ENCODE peak calls at places on chromosomes 16 and 17, in nine cellular contexts. D is AG04450; J is left lung; X is RCC 7860; K is NAMALWA; I is naive thymus-derived CD4-positive, alpha-beta T cell; M is HuH-7; N is lower lobe of right lung; U is KBM-7. B is an unnamed sample.

GRCh38 chr17:64107517-64108235 is 22.3 kb downstream of the ERN1 start:
- DNase-seq in D (no peak), J (no peak), X (no peak), K (no peak), I (no peak), M (no peak), N (no peak), U (no peak), B (no peak)

GRCh38 chr17:41010421-41010820 is 1.5 kb upstream of the KRTAP3-1 start:
- DNase-seq in D (no peak), J (no peak), X (no peak), K (no peak), I (no peak), M (no peak), N (no peak), U (no peak), B (no peak)

GRCh38 chr16:31135535-31136286 is at the start of gene PRSS8:
- DNase-seq in D (no peak), J (peak; percentile 94), X (no peak), K (no peak), I (no peak), M (no peak), N (peak; percentile 92), U (no peak), B (no peak)

GRCh38 chr17:68399638-68400403 is 57.5 kb downstream of the WIPI1 start:
- DNase-seq in D (no peak), J (no peak), X (no peak), K (peak; percentile 62), I (no peak), M (no peak), N (no peak), U (no peak), B (no peak)

GRCh38 chr16:18931756-18932155 is 5.5 kb upstream of the SMG1 start:
- DNase-seq in D (no peak), J (no peak), X (no peak), K (no peak), I (no peak), M (no peak), N (no peak), U (no peak), B (no peak)

GRCh38 chr17:32909787-32910369 is 18.1 kb upstream of the TMEM98 start:
- DNase-seq in D (peak; percentile 66), J (no peak), X (peak; percentile 40), K (peak; percentile 81), I (no peak), M (peak; percentile 63), N (no peak), U (peak; percentile 90), B (peak; percentile 38)

GRCh38 chr17:63439682-63440081 is 6.4 kb downstream of the CYB561 start:
- DNase-seq in D (no peak), J (no peak), X (no peak), K (no peak), I (peak; percentile 21), M (no peak), N (no peak), U (no peak), B (no peak)

GRCh38 chr16:78122774-78123315 is 23.4 kb downstream of the WWOX start:
- DNase-seq in D (peak; percentile 15), J (no peak), X (peak; percentile 57), K (peak; percentile 81), I (peak; percentile 55), M (no peak), N (no peak), U (peak; percentile 79), B (peak; percentile 67)

GRCh38 chr16:11249233-11250061 is 6.6 kb downstream of the SOCS1 start:
- DNase-seq in D (no peak), J (peak; percentile 80), X (no peak), K (no peak), I (no peak), M (no peak), N (no peak), U (no peak), B (no peak)

GRCh38 chr16:80717611-80718010 is 86.8 kb downstream of the CDYL2 start:
- DNase-seq in D (no peak), J (no peak), X (no peak), K (no peak), I (no peak), M (no peak), N (no peak), U (no peak), B (no peak)

GRCh38 chr16:72942021-72942420 is 105.9 kb downstream of the ZFHX3 start:
- DNase-seq in D (no peak), J (no peak), X (no peak), K (no peak), I (no peak), M (no peak), N (no peak), U (no peak), B (no peak)

GRCh38 chr16:17273142-17273561 is 197.6 kb downstream of the XYLT1 start:
- DNase-seq in D (peak; percentile 76), J (no peak), X (peak; percentile 22), K (no peak), I (no peak), M (no peak), N (no peak), U (no peak), B (peak; percentile 81)

GRCh38 chr17:32914181-32914580 is 13.8 kb upstream of the TMEM98 start:
- DNase-seq in D (no peak), J (no peak), X (no peak), K (no peak), I (no peak), M (no peak), N (no peak), U (no peak), B (no peak)

GRCh38 chr17:65811043-65811442 is 249.6 kb upstream of the AXIN2 start:
- DNase-seq in D (no peak), J (no peak), X (no peak), K (no peak), I (no peak), M (no peak), N (no peak), U (no peak), B (no peak)

GRCh38 chr16:77336637-77337036 is 98.2 kb downstream of the ADAMTS18 start:
- DNase-seq in D (no peak), J (no peak), X (no peak), K (no peak), I (no peak), M (no peak), N (no peak), U (no peak), B (no peak)

GRCh38 chr16:19062706-19063105 is 4.7 kb upstream of the COQ7 start:
- DNase-seq in D (no peak), J (no peak), X (no peak), K (no peak), I (no peak), M (no peak), N (no peak), U (no peak), B (no peak)

GRCh38 chr17:67818110-67819002 is 6.9 kb upstream of the BPTF start:
- DNase-seq in D (no peak), J (no peak), X (peak; percentile 16), K (peak; percentile 95), I (no peak), M (no peak), N (no peak), U (peak; percentile 40), B (no peak)

GRCh38 chr16:51937771-51938170 is 609.2 kb downstream of the TOX3 start:
- DNase-seq in D (no peak), J (no peak), X (no peak), K (no peak), I (no peak), M (no peak), N (no peak), U (no peak), B (no peak)

GRCh38 chr16:30368122-30368791 is 2.0 kb downstream of the TBC1D10B start:
- DNase-seq in D (no peak), J (no peak), X (peak; percentile 48), K (no peak), I (no peak), M (no peak), N (no peak), U (peak; percentile 68), B (no peak)

GRCh38 chr17:63140255-63140654 is 174.2 kb downstream of the TANC2 start:
- DNase-seq in D (no peak), J (no peak), X (no peak), K (peak; percentile 94), I (no peak), M (no peak), N (no peak), U (peak; percentile 72), B (no peak)

GRCh38 chr16:83963277-83964119 is 4.5 kb upstream of the NECAB2 start:
- DNase-seq in D (no peak), J (peak; percentile 50), X (no peak), K (no peak), I (no peak), M (no peak), N (peak; percentile 24), U (no peak), B (no peak)

GRCh38 chr17:14950216-14950615 is 314.9 kb downstream of the PMP22 start:
- DNase-seq in D (no peak), J (no peak), X (no peak), K (no peak), I (no peak), M (no peak), N (no peak), U (no peak), B (no peak)

GRCh38 chr17:57106107-57106835 is 21.2 kb downstream of the AKAP1 start:
- DNase-seq in D (no peak), J (no peak), X (no peak), K (no peak), I (no peak), M (peak; percentile 65), N (no peak), U (no peak), B (no peak)

GRCh38 chr16:84252214-84252613 is 12.4 kb upstream of the KCNG4 start:
- DNase-seq in D (no peak), J (no peak), X (no peak), K (no peak), I (no peak), M (no peak), N (no peak), U (no peak), B (no peak)

GRCh38 chr16:67304006-67304405 is 22.5 kb downstream of the KCTD19 start:
- DNase-seq in D (no peak), J (no peak), X (no peak), K (no peak), I (no peak), M (no peak), N (no peak), U (no peak), B (no peak)

GRCh38 chr16:59573528-59574271 is 839.6 kb upstream of the GOT2 start:
- DNase-seq in D (peak; percentile 64), J (no peak), X (peak; percentile 71), K (no peak), I (no peak), M (no peak), N (no peak), U (no peak), B (peak; percentile 3)

GRCh38 chr16:75116081-75116910 is at the start of gene LDHD:
- DNase-seq in D (no peak), J (peak; percentile 94), X (peak; percentile 26), K (no peak), I (no peak), M (peak; percentile 82), N (peak; percentile 93), U (peak; percentile 79), B (no peak)

B was measured in foreskin keratinocyte.